ENCODE peak calls at places on chromosomes 6 and 20, in four cellular contexts. L is lung, Q is GM23248, M is hepatocyte. X is an unnamed sample. For H3K27me3 and H3K9me3, the result is how much of the 10 kb centered on the place peaks cover.

GRCh38 chr20:44637490-44638372 is 13.8 kb downstream of the ADA start:
- DNase-seq in L (no peak), Q (no peak), M (no peak), X (no peak)

GRCh38 chr20:20856956-20857355 is 144.5 kb upstream of the RALGAPA2 start:
- DNase-seq in L (no peak), Q (peak), M (no peak), X (peak)

GRCh38 chr6:150680510-150680909 is 80.8 kb downstream of the PLEKHG1 start:
- DNase-seq in L (no peak), Q (no peak), M (no peak), X (no peak)

GRCh38 chr6:10720229-10720959 is 2.5 kb upstream of the TMEM14C start:
- DNase-seq in L (peak), Q (peak), M (no peak), X (peak)

GRCh38 chr6:13908955-13909381 is 15.8 kb upstream of the RNF182 start:
- DNase-seq in L (peak), Q (peak), M (peak), X (peak)

GRCh38 chr6:6851059-6851658 is 256.6 kb upstream of the RREB1 start:
- DNase-seq in L (peak), Q (peak), M (peak), X (peak)

GRCh38 chr6:27616313-27617045 is 143.6 kb upstream of the ZNF184 start:
- DNase-seq in L (no peak), Q (no peak), M (no peak), X (no peak)

GRCh38 chr6:142381845-142382378 is 80.1 kb downstream of the ADGRG6 start:
- DNase-seq in L (no peak), Q (no peak), M (no peak), X (no peak)

GRCh38 chr20:19850190-19850533 is 92.1 kb downstream of the RIN2 start:
- DNase-seq in L (no peak), Q (no peak), M (peak), X (no peak)

GRCh38 chr20:8131598-8132014 is 460 bp upstream of the PLCB1 start:
- DNase-seq in L (no peak), Q (peak), M (no peak), X (no peak)

GRCh38 chr20:19992996-19993908 is 23.9 kb upstream of the NAA20 start:
- DNase-seq in L (no peak), Q (peak), M (peak), X (peak)

GRCh38 chr20:7940341-7940740 is at the start of gene HAO1:
- DNase-seq in L (no peak), Q (no peak), M (no peak), X (no peak)

GRCh38 chr20:48880331-48880730 is 41.2 kb upstream of the ARFGEF2 start:
- DNase-seq in L (no peak), Q (no peak), M (no peak), X (no peak)

GRCh38 chr6:67698534-67698933 is 936.5 kb upstream of the ADGRB3 start:
- DNase-seq in L (peak), Q (no peak), M (no peak), X (no peak)

GRCh38 chr6:7991992-7992815 is 72.0 kb downstream of the BLOC1S5 start:
- DNase-seq in L (no peak), Q (peak), M (peak), X (peak)

GRCh38 chr6:166204852-166205650 is 37.4 kb upstream of the TBXT start:
- DNase-seq in L (no peak), Q (no peak), M (no peak), X (no peak)

GRCh38 chr6:38836585-38836984 is 121.5 kb downstream of the DNAH8 start:
- DNase-seq in L (no peak), Q (no peak), M (no peak), X (no peak)

GRCh38 chr20:62120990-62121775 is 1.1 kb upstream of the LSM14B start:
- DNase-seq in L (no peak), Q (peak), M (no peak), X (no peak)

GRCh38 chr20:8903655-8904605 is 165.0 kb upstream of the PLCB4 start:
- DNase-seq in L (no peak), Q (peak), M (no peak), X (peak)

GRCh38 chr20:23096073-23096472 is 9.9 kb upstream of the CD93 start:
- DNase-seq in L (no peak), Q (no peak), M (no peak), X (no peak)

GRCh38 chr6:70520575-70520974 is 46.2 kb upstream of the SDHAF4 start:
- DNase-seq in L (no peak), Q (peak), M (peak), X (no peak)

GRCh38 chr6:16901777-16902176 is 140.5 kb upstream of the ATXN1 start:
- DNase-seq in L (peak), Q (peak), M (no peak), X (peak)

GRCh38 chr20:16821211-16822089 is 73.3 kb downstream of the OTOR start:
- DNase-seq in L (no peak), Q (peak), M (peak), X (no peak)

GRCh38 chr6:148999501-148999900 is 252.7 kb downstream of the UST start:
- DNase-seq in L (no peak), Q (peak), M (no peak), X (no peak)
- H3K4me3 ChIP-seq in L (no peak), Q (peak), M (no peak), X (no peak)

DNA sequence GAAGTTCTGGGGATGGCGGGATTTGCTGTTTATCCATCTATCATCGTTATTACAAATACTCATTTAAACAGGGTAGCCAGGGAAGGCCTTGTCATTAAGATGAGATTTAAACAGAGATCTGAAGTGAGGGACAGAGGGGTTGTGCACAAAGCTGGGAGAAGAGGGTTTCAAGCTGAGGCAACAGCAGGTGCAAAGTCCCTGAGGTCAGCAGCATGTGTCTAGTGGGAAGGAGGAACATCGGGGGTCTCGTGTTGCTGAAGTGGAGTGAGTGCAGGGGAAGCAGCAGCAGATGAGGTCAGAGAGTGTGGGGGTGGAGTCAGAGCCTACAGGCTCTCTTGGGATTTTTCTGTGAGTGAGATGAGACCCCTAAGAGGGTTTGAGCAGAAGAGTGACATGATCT is 52.0 kb downstream of the CDH22 start:
- DNase-seq in L (no peak), Q (no peak), M (no peak), X (no peak)
- H3K27me3 ChIP-seq in L (under half), Q (under half), M (under half), X (under half)

GRCh38 chr20:37309941-37310590 is 20.6 kb downstream of the MANBAL start:
- DNase-seq in L (no peak), Q (no peak), M (peak), X (no peak)
- H3K9me3 ChIP-seq in L (under half), Q (under half), M (under half), X (under half)

GRCh38 chr6:152298055-152298647 is 339.0 kb downstream of the SYNE1 start:
- DNase-seq in L (no peak), Q (no peak), M (no peak), X (no peak)
- H3K4me3 ChIP-seq in L (no peak), Q (no peak), M (no peak), X (no peak)

GRCh38 chr6:105981888-105982358 is 104.2 kb upstream of the PRDM1 start:
- DNase-seq in L (no peak), Q (no peak), M (no peak), X (no peak)

GRCh38 chr6:105974981-105975380 is 111.2 kb upstream of the PRDM1 start:
- DNase-seq in L (no peak), Q (no peak), M (no peak), X (no peak)

GRCh38 chr6:105982761-105983600 is 103.2 kb upstream of the PRDM1 start:
- DNase-seq in L (no peak), Q (no peak), M (no peak), X (no peak)

GRCh38 chr6:105981002-105981887 is 104.9 kb upstream of the PRDM1 start:
- DNase-seq in L (no peak), Q (peak), M (no peak), X (no peak)

GRCh38 chr6:105978113-105978512 is 108.0 kb upstream of the PRDM1 start:
- DNase-seq in L (no peak), Q (no peak), M (no peak), X (no peak)
- H3K27me3 ChIP-seq in L (under half), Q (under half), M (under half), X (under half)

X was measured in MG63.